ENCODE peak calls at places on chromosomes 7 and 10, in seven cellular contexts. One of them, this sample, is unnamed.

GRCh38 chr7:127717502-127718125 is 65.6 kb downstream of the SND1 start:
- DNase-seq in upper lobe of right lung: no peak
- DNase-seq in AG08395: peak
- DNase-seq in stimulated activated CD4-positive, alpha-beta T cell treated with anti-CD3 and anti-CD28 coated beads, Interleukin-15, amount 100 ng/mL, for 24 hours: peak
- DNase-seq in activated CD4-positive, CD25-positive, alpha-beta regulatory T cell: no peak
- DNase-seq in cardiac muscle cell: no peak
- DNase-seq in memory B cell: no peak
- DNase-seq in this sample: no peak

GRCh38 chr10:131744356-131744755 is 156.5 kb upstream of the PPP2R2D start:
- DNase-seq in upper lobe of right lung: peak
- DNase-seq in AG08395: no peak
- DNase-seq in stimulated activated CD4-positive, alpha-beta T cell treated with anti-CD3 and anti-CD28 coated beads, Interleukin-15, amount 100 ng/mL, for 24 hours: no peak
- DNase-seq in activated CD4-positive, CD25-positive, alpha-beta regulatory T cell: no peak
- DNase-seq in cardiac muscle cell: no peak
- DNase-seq in memory B cell: no peak
- DNase-seq in this sample: no peak

GRCh38 chr7:2923886-2924574 is 79.9 kb upstream of the GNA12 start:
- DNase-seq in upper lobe of right lung: no peak
- DNase-seq in AG08395: no peak
- DNase-seq in stimulated activated CD4-positive, alpha-beta T cell treated with anti-CD3 and anti-CD28 coated beads, Interleukin-15, amount 100 ng/mL, for 24 hours: no peak
- DNase-seq in activated CD4-positive, CD25-positive, alpha-beta regulatory T cell: no peak
- DNase-seq in cardiac muscle cell: no peak
- DNase-seq in memory B cell: no peak
- DNase-seq in this sample: no peak

GRCh38 chr7:157009778-157010587 is 480 bp downstream of the MNX1 start:
- DNase-seq in upper lobe of right lung: no peak
- DNase-seq in AG08395: no peak
- DNase-seq in stimulated activated CD4-positive, alpha-beta T cell treated with anti-CD3 and anti-CD28 coated beads, Interleukin-15, amount 100 ng/mL, for 24 hours: no peak
- DNase-seq in activated CD4-positive, CD25-positive, alpha-beta regulatory T cell: no peak
- DNase-seq in cardiac muscle cell: peak
- DNase-seq in memory B cell: no peak
- DNase-seq in this sample: no peak

GRCh38 chr10:23186178-23186577 is 5.9 kb upstream of the PTF1A start:
- DNase-seq in upper lobe of right lung: no peak
- DNase-seq in AG08395: no peak
- DNase-seq in stimulated activated CD4-positive, alpha-beta T cell treated with anti-CD3 and anti-CD28 coated beads, Interleukin-15, amount 100 ng/mL, for 24 hours: no peak
- DNase-seq in activated CD4-positive, CD25-positive, alpha-beta regulatory T cell: no peak
- DNase-seq in cardiac muscle cell: no peak
- DNase-seq in memory B cell: no peak
- DNase-seq in this sample: no peak

GRCh38 chr7:102227371-102227770 is 59.3 kb upstream of the SH2B2 start:
- DNase-seq in upper lobe of right lung: no peak
- DNase-seq in AG08395: no peak
- DNase-seq in stimulated activated CD4-positive, alpha-beta T cell treated with anti-CD3 and anti-CD28 coated beads, Interleukin-15, amount 100 ng/mL, for 24 hours: no peak
- DNase-seq in activated CD4-positive, CD25-positive, alpha-beta regulatory T cell: no peak
- DNase-seq in cardiac muscle cell: peak
- DNase-seq in memory B cell: no peak
- DNase-seq in this sample: no peak

GRCh38 chr10:61899045-61899444 is 2.5 kb upstream of the ARID5B start:
- DNase-seq in upper lobe of right lung: no peak
- DNase-seq in AG08395: peak
- DNase-seq in stimulated activated CD4-positive, alpha-beta T cell treated with anti-CD3 and anti-CD28 coated beads, Interleukin-15, amount 100 ng/mL, for 24 hours: no peak
- DNase-seq in activated CD4-positive, CD25-positive, alpha-beta regulatory T cell: no peak
- DNase-seq in cardiac muscle cell: no peak
- DNase-seq in memory B cell: no peak
- DNase-seq in this sample: no peak

GRCh38 chr7:75624134-75624832 is 114.5 kb downstream of the HIP1 start:
- DNase-seq in upper lobe of right lung: peak
- DNase-seq in AG08395: peak
- DNase-seq in stimulated activated CD4-positive, alpha-beta T cell treated with anti-CD3 and anti-CD28 coated beads, Interleukin-15, amount 100 ng/mL, for 24 hours: no peak
- DNase-seq in activated CD4-positive, CD25-positive, alpha-beta regulatory T cell: no peak
- DNase-seq in cardiac muscle cell: peak
- DNase-seq in memory B cell: no peak
- DNase-seq in this sample: peak

GRCh38 chr7:99393363-99394187 is 14.8 kb downstream of the PDAP1 start:
- DNase-seq in upper lobe of right lung: no peak
- DNase-seq in AG08395: no peak
- DNase-seq in stimulated activated CD4-positive, alpha-beta T cell treated with anti-CD3 and anti-CD28 coated beads, Interleukin-15, amount 100 ng/mL, for 24 hours: no peak
- DNase-seq in activated CD4-positive, CD25-positive, alpha-beta regulatory T cell: no peak
- DNase-seq in cardiac muscle cell: peak
- DNase-seq in memory B cell: no peak
- DNase-seq in this sample: no peak

GRCh38 chr10:9986786-9987185 is 1030.9 kb upstream of the CELF2 start:
- DNase-seq in upper lobe of right lung: no peak
- DNase-seq in AG08395: no peak
- DNase-seq in stimulated activated CD4-positive, alpha-beta T cell treated with anti-CD3 and anti-CD28 coated beads, Interleukin-15, amount 100 ng/mL, for 24 hours: no peak
- DNase-seq in activated CD4-positive, CD25-positive, alpha-beta regulatory T cell: no peak
- DNase-seq in cardiac muscle cell: no peak
- DNase-seq in memory B cell: no peak
- DNase-seq in this sample: no peak

GRCh38 chr10:108632044-108632443 is 1291.3 kb downstream of the XPNPEP1 start:
- DNase-seq in upper lobe of right lung: no peak
- DNase-seq in AG08395: no peak
- DNase-seq in stimulated activated CD4-positive, alpha-beta T cell treated with anti-CD3 and anti-CD28 coated beads, Interleukin-15, amount 100 ng/mL, for 24 hours: no peak
- DNase-seq in activated CD4-positive, CD25-positive, alpha-beta regulatory T cell: no peak
- DNase-seq in cardiac muscle cell: no peak
- DNase-seq in memory B cell: no peak
- DNase-seq in this sample: no peak

GRCh38 chr10:25176421-25176968 is 1.7 kb downstream of the GPR158 start:
- DNase-seq in upper lobe of right lung: no peak
- DNase-seq in AG08395: no peak
- DNase-seq in stimulated activated CD4-positive, alpha-beta T cell treated with anti-CD3 and anti-CD28 coated beads, Interleukin-15, amount 100 ng/mL, for 24 hours: no peak
- DNase-seq in activated CD4-positive, CD25-positive, alpha-beta regulatory T cell: no peak
- DNase-seq in cardiac muscle cell: peak
- DNase-seq in memory B cell: no peak
- DNase-seq in this sample: no peak

GRCh38 chr10:97333601-97334369 is 744 bp downstream of the FRAT2 start:
- DNase-seq in upper lobe of right lung: peak
- DNase-seq in AG08395: peak
- DNase-seq in stimulated activated CD4-positive, alpha-beta T cell treated with anti-CD3 and anti-CD28 coated beads, Interleukin-15, amount 100 ng/mL, for 24 hours: peak
- DNase-seq in activated CD4-positive, CD25-positive, alpha-beta regulatory T cell: no peak
- DNase-seq in cardiac muscle cell: peak
- DNase-seq in memory B cell: no peak
- DNase-seq in this sample: peak

GRCh38 chr10:58641095-58641531 is 128.4 kb downstream of the BICC1 start:
- DNase-seq in upper lobe of right lung: no peak
- DNase-seq in AG08395: peak
- DNase-seq in stimulated activated CD4-positive, alpha-beta T cell treated with anti-CD3 and anti-CD28 coated beads, Interleukin-15, amount 100 ng/mL, for 24 hours: no peak
- DNase-seq in activated CD4-positive, CD25-positive, alpha-beta regulatory T cell: no peak
- DNase-seq in cardiac muscle cell: no peak
- DNase-seq in memory B cell: no peak
- DNase-seq in this sample: peak

GRCh38 chr7:102891693-102892261 is 21.0 kb upstream of the LRRC17 start:
- DNase-seq in upper lobe of right lung: no peak
- DNase-seq in AG08395: peak
- DNase-seq in stimulated activated CD4-positive, alpha-beta T cell treated with anti-CD3 and anti-CD28 coated beads, Interleukin-15, amount 100 ng/mL, for 24 hours: no peak
- DNase-seq in activated CD4-positive, CD25-positive, alpha-beta regulatory T cell: no peak
- DNase-seq in cardiac muscle cell: no peak
- DNase-seq in memory B cell: no peak
- DNase-seq in this sample: peak